ENCODE peak calls at places on chromosomes 6 and 20, in ten cellular contexts. A is NCI-H2081; M is activated naive CD4-positive, alpha-beta T cell treated with Interleukin-2 at 50 U/mL for 16 hours; W is cardiac fibroblast; C is progenitor cell of endocrine pancreas; R is GM23338; Q is effector CD4-positive, alpha-beta T cell; T is naive B cell; U is astrocyte of the cerebellum; X is anterior cingulate cortex. B is an unnamed sample.

GRCh38 chr6:158761746-158762145 is 57.4 kb downstream of the EZR start:
- DNase-seq in U (no peak), X (no peak), T (peak; percentile 14), W (no peak), C (no peak), A (no peak), R (no peak), Q (no peak), M (no peak), B (peak; percentile 58)

GRCh38 chr6:133890941-133891813 is 2.3 kb downstream of the TCF21 start:
- DNase-seq in T (peak; percentile 12), Q (no peak), A (peak; percentile 57), X (no peak), C (no peak), U (no peak), W (peak; percentile 55), M (peak; percentile 25), R (peak; percentile 80), B (peak; percentile 84)

GRCh38 chr6:27591660-27592059 is 118.8 kb upstream of the ZNF184 start:
- DNase-seq in C (no peak), W (peak; percentile 30), U (no peak), X (no peak), T (no peak), R (peak; percentile 79), M (no peak), A (peak; percentile 73), Q (no peak), B (peak; percentile 81)

GRCh38 chr6:64983108-64983507 is 723.9 kb downstream of the EYS start:
- DNase-seq in C (no peak), R (no peak), T (no peak), W (no peak), M (no peak), Q (no peak), U (no peak), X (no peak), A (no peak), B (no peak)

GRCh38 chr6:55679503-55679902 is 100.5 kb upstream of the HMGCLL1 start:
- DNase-seq in C (no peak), X (no peak), W (no peak), T (no peak), A (no peak), M (no peak), Q (no peak), U (peak; percentile 68), R (no peak), B (no peak)

GRCh38 chr6:131721161-131721560 is 10.3 kb upstream of the CTAGE9 start:
- DNase-seq in R (no peak), W (no peak), X (no peak), C (no peak), M (no peak), U (no peak), A (no peak), Q (no peak), T (no peak), B (no peak)

GRCh38 chr6:10612161-10612560 is 82.3 kb downstream of the C6orf52 start:
- DNase-seq in W (no peak), A (no peak), R (peak; percentile 44), M (no peak), Q (no peak), X (no peak), U (no peak), C (no peak), T (no peak), B (peak; percentile 54)

GRCh38 chr6:156916108-156916801 is 139.1 kb downstream of the ARID1B start:
- DNase-seq in X (no peak), Q (no peak), A (no peak), R (no peak), W (no peak), U (no peak), C (no peak), M (no peak), T (peak; percentile 62), B (no peak)

GRCh38 chr6:144148891-144149290 is 1.4 kb upstream of the STX11 start:
- DNase-seq in C (no peak), M (no peak), U (peak; percentile 18), X (no peak), A (no peak), W (no peak), Q (no peak), R (no peak), T (no peak), B (no peak)

GRCh38 chr6:159093608-159094443 is 49.0 kb upstream of the TAGAP start:
- DNase-seq in R (no peak), X (no peak), U (no peak), C (no peak), Q (no peak), W (no peak), A (no peak), T (no peak), M (no peak), B (peak; percentile 28)

GRCh38 chr20:16569218-16570153 is 3.8 kb downstream of the KIF16B start:
- DNase-seq in Q (no peak), X (no peak), W (no peak), M (no peak), U (no peak), C (no peak), R (no peak), T (no peak), A (no peak), B (no peak)

GRCh38 chr6:583639-584038 is 73.3 kb downstream of the HUS1B start:
- DNase-seq in Q (no peak), U (no peak), A (no peak), T (no peak), R (no peak), X (no peak), C (no peak), W (no peak), M (no peak), B (no peak)

GRCh38 chr20:43220612-43221011 is 30.9 kb upstream of the PTPRT start:
- DNase-seq in W (peak; percentile 77), Q (no peak), R (no peak), U (peak; percentile 29), A (no peak), M (no peak), X (no peak), T (no peak), C (no peak), B (no peak)

GRCh38 chr6:109458774-109459531 is 3.4 kb upstream of the MICAL1 start:
- DNase-seq in Q (no peak), A (no peak), W (no peak), R (no peak), T (peak; percentile 82), M (peak; percentile 45), X (no peak), U (no peak), C (no peak), B (peak; percentile 58)

GRCh38 chr6:42405025-42405424 is 46.7 kb downstream of the TRERF1 start:
- DNase-seq in X (no peak), A (no peak), Q (no peak), R (peak; percentile 51), T (no peak), W (peak; percentile 51), C (no peak), U (no peak), M (no peak), B (no peak)

GRCh38 chr20:50014570-50015562 is 32.1 kb downstream of the SNAI1 start:
- DNase-seq in C (no peak), M (no peak), R (peak; percentile 31), T (no peak), Q (no peak), X (no peak), U (no peak), A (no peak), W (no peak), B (peak; percentile 70)

GRCh38 chr6:79544299-79544927 is 7.2 kb upstream of the LCA5 start:
- DNase-seq in Q (no peak), X (no peak), R (peak; percentile 13), A (peak; percentile 44), W (peak; percentile 76), M (no peak), U (peak; percentile 89), T (no peak), C (no peak), B (no peak)

GRCh38 chr20:11901127-11901526 is 16.6 kb upstream of the BTBD3 start:
- DNase-seq in T (no peak), R (peak; percentile 20), C (no peak), U (peak; percentile 77), W (peak; percentile 25), X (no peak), M (no peak), A (no peak), Q (no peak), B (no peak)

GRCh38 chr20:8196096-8196495 is 64.0 kb downstream of the PLCB1 start:
- DNase-seq in W (peak; percentile 19), T (no peak), Q (no peak), U (no peak), R (no peak), C (no peak), M (no peak), A (no peak), X (no peak), B (peak; percentile 53)

GRCh38 chr6:83008631-83009030 is 57.0 kb downstream of the UBE3D start:
- DNase-seq in C (no peak), X (no peak), T (no peak), W (no peak), M (no peak), U (no peak), Q (no peak), R (no peak), A (peak; percentile 48), B (no peak)

GRCh38 chr20:1877604-1878195 is 17.5 kb upstream of the SIRPA start:
- DNase-seq in Q (no peak), W (no peak), C (no peak), A (no peak), U (no peak), R (no peak), M (no peak), X (peak; percentile 44), T (no peak), B (no peak)

GRCh38 chr6:33481192-33481591 is 26.8 kb downstream of the ZBTB9 start:
- DNase-seq in W (no peak), R (no peak), U (no peak), X (no peak), Q (no peak), A (no peak), C (no peak), M (no peak), T (no peak), B (no peak)

GRCh38 chr6:136784910-136785746 is 7.1 kb downstream of the MAP3K5 start:
- DNase-seq in C (no peak), U (no peak), M (peak; percentile 43), A (no peak), X (no peak), Q (peak; percentile 21), W (peak; percentile 25), R (no peak), T (peak; percentile 47), B (no peak)

GRCh38 chr20:22918286-22918983 is 116.7 kb upstream of the SSTR4 start:
- DNase-seq in Q (no peak), R (no peak), T (no peak), M (no peak), X (no peak), A (peak; percentile 9), C (no peak), U (no peak), W (peak; percentile 28), B (no peak)

GRCh38 chr6:41687501-41688175 is 47.8 kb downstream of the TFEB start:
- DNase-seq in C (no peak), Q (no peak), W (no peak), X (no peak), R (peak; percentile 87), A (no peak), M (no peak), T (no peak), U (no peak), B (peak; percentile 93)

GRCh38 chr6:551405-551804 is 105.5 kb downstream of the HUS1B start:
- DNase-seq in M (peak; percentile 22), R (peak; percentile 63), C (no peak), W (peak; percentile 19), X (no peak), Q (no peak), T (no peak), U (no peak), A (no peak), B (peak; percentile 82)

GRCh38 chr6:121886223-121886830 is 450.9 kb downstream of the GJA1 start:
- DNase-seq in A (no peak), C (no peak), U (no peak), T (no peak), W (peak; percentile 53), Q (no peak), X (no peak), R (no peak), M (no peak), B (no peak)

GRCh38 chr6:14066782-14067406 is 50.7 kb upstream of the CD83 start:
- DNase-seq in C (no peak), X (no peak), A (peak; percentile 72), R (peak; percentile 86), W (peak; percentile 85), M (no peak), T (peak; percentile 60), U (peak; percentile 84), Q (no peak), B (peak; percentile 63)

B was measured in endodermal cell.